ENCODE peak calls at places on chromosomes 16 and 17, in seven cellular contexts. Z, Q, B, M, A, J and R are unnamed samples. For H3K4me1, the result is how much of the 10 kb centered on the place peaks cover.

GRCh38 chr17:4420692-4421131 is 13.0 kb upstream of the SPNS3 start:
- DNase-seq in Z (peak), A (peak), Q (peak), B (peak), M (peak), J (peak), R (peak)

GRCh38 chr17:65598711-65599110 is 37.3 kb upstream of the AXIN2 start:
- DNase-seq in M (no peak), J (no peak), Q (no peak), B (no peak), Z (no peak), A (no peak), R (no peak)

GRCh38 chr17:72111374-72111773 is 9.4 kb upstream of the SOX9 start:
- DNase-seq in M (no peak), Q (no peak), Z (no peak), B (no peak), J (no peak), A (no peak), R (no peak)

GRCh38 chr17:72126575-72127486 is 6.0 kb downstream of the SOX9 start:
- DNase-seq in M (peak), A (no peak), Q (no peak), B (no peak), J (peak), Z (no peak), R (no peak)

GRCh38 chr16:77660311-77660710 is 62.0 kb upstream of the NUDT7 start:
- DNase-seq in Z (no peak), A (no peak), M (peak), J (peak), B (peak), Q (no peak), R (no peak)

GRCh38 chr16:52912565-52913173 is 140.0 kb downstream of the CHD9NB start:
- DNase-seq in J (peak), M (peak), B (peak), A (peak), Q (no peak), Z (peak), R (peak)

GRCh38 chr16:67857547-67858233 is 10.2 kb upstream of the CENPT start:
- DNase-seq in B (peak), J (peak), A (peak), M (peak), Q (peak), Z (no peak), R (no peak)

GRCh38 chr17:4248504-4249277 is 15.1 kb downstream of the ANKFY1 start:
- DNase-seq in A (no peak), J (no peak), Z (no peak), B (no peak), M (no peak), Q (no peak), R (no peak)

GRCh38 chr17:19386974-19387920 is at the start of gene MFAP4:
- DNase-seq in M (peak), Z (no peak), A (peak), B (peak), J (peak), Q (no peak), R (peak)

GRCh38 chr17:6510321-6511023 is 45.9 kb downstream of the PITPNM3 start:
- DNase-seq in Q (no peak), Z (no peak), M (no peak), A (no peak), B (no peak), J (peak), R (no peak)

GRCh38 chr17:55540414-55541091 is 29.3 kb upstream of the SMIM36 start:
- DNase-seq in Q (no peak), B (no peak), M (peak), Z (no peak), J (peak), A (no peak), R (no peak)

GRCh38 chr16:52123842-52124241 is 423.1 kb downstream of the TOX3 start:
- DNase-seq in Q (no peak), M (no peak), J (no peak), Z (no peak), A (no peak), B (no peak), R (no peak)

GRCh38 chr17:65218261-65218660 is 81.1 kb downstream of the RGS9 start:
- DNase-seq in M (no peak), B (no peak), Z (no peak), A (no peak), Q (no peak), J (no peak), R (no peak)

GRCh38 chr16:2472885-2473284 is 1.8 kb downstream of the NTN3 start:
- DNase-seq in M (no peak), A (no peak), Q (no peak), J (no peak), B (no peak), Z (no peak), R (no peak)
- H3K4me1 ChIP-seq in M (under half), A (under half), Q (under half), J (under half), B (under half), Z (half or more), R (half or more)

GRCh38 chr16:50572700-50573099 is 24.5 kb downstream of the NKD1 start:
- DNase-seq in A (no peak), Q (no peak), M (no peak), Z (no peak), B (no peak), J (no peak), R (no peak)

GRCh38 chr16:50573947-50574751 is 26.0 kb downstream of the NKD1 start:
- DNase-seq in J (no peak), M (peak), Z (no peak), B (no peak), Q (no peak), A (no peak), R (no peak)

GRCh38 chr16:50571786-50572185 is 23.6 kb downstream of the NKD1 start:
- DNase-seq in J (no peak), B (no peak), M (no peak), Z (no peak), Q (no peak), A (no peak), R (no peak)

GRCh38 chr16:50574852-50575251 is 26.7 kb downstream of the NKD1 start:
- DNase-seq in Q (no peak), Z (no peak), B (no peak), M (no peak), J (no peak), A (no peak), R (no peak)

GRCh38 chr16:50573279-50573678 is 25.1 kb downstream of the NKD1 start:
- DNase-seq in Q (no peak), M (no peak), A (no peak), Z (no peak), J (no peak), B (no peak), R (no peak)
- H3K4me1 ChIP-seq in Q (under half), M (under half), A (under half), Z (under half), J (under half), B (under half), R (under half)

GRCh38 chr16:11087691-11088431 is 143.5 kb downstream of the CLEC16A start:
- DNase-seq in J (no peak), M (no peak), B (peak), Z (peak), Q (peak), A (no peak), R (no peak)
- H3K4me1 ChIP-seq in J (under half), M (half or more), B (under half), Z (under half), Q (under half), A (under half), R (half or more)

DNA sequence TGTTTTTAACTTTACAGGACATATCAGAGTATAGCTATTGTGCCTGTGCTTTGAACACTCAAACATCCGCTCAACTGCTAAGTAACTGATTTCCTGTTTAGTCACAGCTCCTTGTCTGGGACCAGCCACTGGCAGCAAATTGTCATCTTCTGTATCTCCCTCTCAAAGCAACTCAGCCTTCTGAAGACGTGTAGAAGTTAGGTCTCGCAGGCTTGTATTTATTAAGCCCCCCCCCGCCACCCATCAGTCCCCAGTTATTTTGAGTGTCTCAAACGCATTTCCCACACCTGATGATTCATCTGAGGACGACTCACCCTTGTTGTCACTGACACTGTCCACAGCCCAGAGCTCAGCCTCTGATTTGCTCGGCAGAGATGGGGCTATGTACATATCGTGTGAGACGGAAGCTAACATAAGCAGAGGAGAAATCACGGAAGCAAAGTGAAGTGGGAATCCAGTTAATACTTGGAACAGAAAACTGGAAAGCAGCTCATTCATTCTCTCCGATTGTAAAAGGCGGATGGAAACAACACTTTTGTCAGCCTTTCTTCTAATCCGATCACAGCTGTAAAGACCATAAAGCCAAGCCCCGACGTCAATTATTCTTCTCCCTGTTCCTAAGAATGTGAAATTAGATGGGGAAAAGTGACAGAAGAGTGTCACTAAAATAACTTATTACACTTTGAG is 64.1 kb downstream of the PITPNC1 start:
- DNase-seq in Q (peak), M (peak), Z (peak), A (no peak), J (peak), B (no peak), R (peak)
- H3K4me1 ChIP-seq in Q (half or more), M (under half), Z (under half), A (under half), J (under half), B (half or more), R (under half)

GRCh38 chr16:28496844-28497243 is 2.4 kb downstream of the APOBR start:
- DNase-seq in Q (no peak), A (no peak), Z (no peak), J (no peak), M (no peak), B (no peak), R (no peak)
- H3K4me1 ChIP-seq in Q (under half), A (under half), Z (under half), J (under half), M (under half), B (under half), R (under half)

GRCh38 chr17:61816538-61816937 is 46.8 kb downstream of the BRIP1 start:
- DNase-seq in B (no peak), Z (peak), J (peak), M (peak), Q (no peak), A (no peak), R (no peak)

GRCh38 chr17:61812747-61813146 is 50.6 kb downstream of the BRIP1 start:
- DNase-seq in M (no peak), Z (no peak), B (no peak), J (no peak), A (no peak), Q (no peak), R (no peak)

GRCh38 chr17:61813211-61813610 is 50.1 kb downstream of the BRIP1 start:
- DNase-seq in J (peak), Q (no peak), B (no peak), M (no peak), Z (no peak), A (no peak), R (no peak)

GRCh38 chr17:61815863-61816523 is 47.3 kb downstream of the BRIP1 start:
- DNase-seq in Z (peak), M (no peak), B (peak), Q (no peak), A (no peak), J (no peak), R (no peak)

GRCh38 chr17:61814485-61814884 is 48.8 kb downstream of the BRIP1 start:
- DNase-seq in Q (no peak), B (no peak), A (no peak), J (no peak), Z (no peak), M (no peak), R (no peak)
- H3K4me1 ChIP-seq in Q (under half), B (under half), A (under half), J (under half), Z (under half), M (under half), R (under half)

GRCh38 chr16:89297156-89297869 is 79.8 kb downstream of the ZNF778 start:
- DNase-seq in Q (no peak), Z (no peak), J (no peak), B (peak), M (peak), A (no peak), R (no peak)

GRCh38 chr16:89294486-89294885 is 77.0 kb downstream of the ZNF778 start:
- DNase-seq in A (no peak), B (no peak), Q (no peak), M (no peak), J (no peak), Z (no peak), R (no peak)

GRCh38 chr16:89295071-89295900 is 77.8 kb downstream of the ZNF778 start:
- DNase-seq in Q (no peak), A (no peak), M (no peak), J (no peak), B (no peak), Z (no peak), R (no peak)

GRCh38 chr16:89297870-89298545 is 80.5 kb downstream of the ZNF778 start:
- DNase-seq in A (no peak), J (no peak), M (no peak), Q (no peak), B (no peak), Z (no peak), R (no peak)

GRCh38 chr16:89295915-89296314 is 78.4 kb downstream of the ZNF778 start:
- DNase-seq in B (no peak), M (no peak), A (no peak), Z (no peak), J (no peak), Q (no peak), R (peak)
- H3K4me1 ChIP-seq in B (half or more), M (under half), A (under half), Z (under half), J (under half), Q (under half), R (under half)

DNA sequence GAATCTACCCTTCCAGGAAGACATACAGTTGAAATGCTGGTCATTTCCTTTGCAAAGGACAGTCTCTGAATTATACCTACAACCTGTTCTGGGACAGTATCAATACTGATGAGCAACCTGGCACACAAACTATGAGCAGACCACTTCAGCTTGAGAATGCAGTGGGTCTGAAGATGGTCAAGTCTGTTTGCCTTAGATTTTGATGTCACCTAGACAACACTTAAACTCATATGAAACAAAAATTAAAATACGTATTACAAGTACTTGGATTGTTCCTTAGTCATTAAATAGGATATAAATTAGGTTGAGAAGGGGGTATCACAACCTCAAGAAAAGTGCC is 3.5 kb downstream of the SRSF2 start:
- DNase-seq in A (no peak), M (no peak), B (no peak), Z (no peak), Q (no peak), J (no peak), R (no peak)
- H3K4me1 ChIP-seq in A (under half), M (under half), B (under half), Z (half or more), Q (half or more), J (under half), R (half or more)

DNA sequence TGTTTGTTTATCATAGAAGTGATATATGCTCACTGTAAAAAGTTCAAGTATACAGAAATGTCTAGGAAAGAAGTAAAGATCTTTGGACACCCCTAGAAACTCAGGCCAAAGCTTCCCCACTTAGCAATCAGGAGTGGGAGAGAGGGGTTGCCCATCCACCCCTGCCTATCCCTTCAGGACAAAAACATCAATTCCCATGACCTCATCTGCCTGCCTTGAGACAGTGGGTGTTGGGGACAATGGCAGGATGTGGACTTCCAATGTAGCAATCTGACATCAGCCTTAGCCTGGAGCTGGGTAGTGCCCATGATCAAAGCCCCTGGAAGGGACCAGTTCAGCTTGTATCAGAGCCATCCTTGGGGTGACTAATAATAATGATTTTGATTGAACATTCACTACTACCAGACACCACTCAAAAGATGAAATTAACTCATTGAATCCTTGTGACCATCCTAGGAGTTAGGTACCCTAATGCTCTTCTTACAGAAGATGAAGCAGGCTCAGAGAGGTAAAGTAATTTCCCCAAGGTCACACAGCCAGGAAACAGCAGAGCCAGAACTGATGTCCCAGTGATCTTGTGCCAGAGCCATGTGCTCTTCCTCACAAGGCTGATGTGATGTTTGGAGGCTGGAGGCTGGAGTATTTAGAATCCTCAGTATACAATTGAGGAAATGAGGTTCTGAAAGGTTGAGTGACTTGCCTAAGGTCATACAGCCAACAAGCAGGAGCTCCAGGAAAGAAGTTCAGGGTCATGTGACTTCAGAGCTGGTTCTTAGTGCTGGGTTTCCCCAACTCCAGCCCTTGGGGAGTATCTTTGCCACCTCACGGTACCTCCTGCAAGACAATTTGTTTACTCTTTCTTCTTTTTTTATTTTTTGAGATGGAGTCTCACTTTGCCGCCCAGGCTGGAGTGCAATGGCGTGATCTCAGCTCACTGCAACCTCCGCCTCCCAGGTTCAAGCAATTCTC is 18.3 kb downstream of the ITPRIPL2 start:
- DNase-seq in Q (no peak), Z (no peak), J (peak), M (no peak), B (no peak), A (no peak), R (no peak)
- H3K4me1 ChIP-seq in Q (under half), Z (under half), J (under half), M (under half), B (under half), A (under half), R (under half)